ENCODE peak calls at places on chromosome 3, in four cellular contexts. R is colonic mucosa, U is PC-3, J is psoas muscle. A is an unnamed sample. For H3K4me1, the result is how much of the 10 kb centered on the place peaks cover.

GRCh38 chr3:190807719-190808375 is 54.6 kb downstream of the GMNC start:
- DNase-seq in J (peak), R (no peak), U (no peak), A (no peak)

GRCh38 chr3:134394380-134394779 is 20.1 kb upstream of the AMOTL2 start:
- DNase-seq in U (no peak), J (peak), R (no peak), A (no peak)

GRCh38 chr3:101519685-101520365 is 6.8 kb upstream of the SENP7 start:
- DNase-seq in J (no peak), U (peak), R (no peak), A (no peak)

GRCh38 chr3:109028753-109029152 is 75.1 kb upstream of the GUCA1C start:
- DNase-seq in R (no peak), U (no peak), J (no peak), A (no peak)

GRCh38 chr3:16311960-16312451 is 47.0 kb downstream of the OXNAD1 start:
- DNase-seq in J (peak), U (no peak), R (no peak), A (peak)

GRCh38 chr3:42703695-42704025 is 1.1 kb upstream of the HHATL start:
- DNase-seq in U (no peak), R (no peak), J (no peak), A (no peak)

GRCh38 chr3:123816673-123817207 is 67.4 kb downstream of the MYLK start:
- DNase-seq in J (no peak), U (no peak), R (no peak), A (peak)

GRCh38 chr3:4744405-4745239 is 234.6 kb upstream of the BHLHE40 start:
- DNase-seq in J (no peak), U (peak), R (no peak), A (no peak)

GRCh38 chr3:41572092-41572491 is 372.8 kb downstream of the CTNNB1 start:
- DNase-seq in U (no peak), J (no peak), R (no peak), A (no peak)

GRCh38 chr3:73718326-73719110 is 93.8 kb upstream of the PDZRN3 start:
- DNase-seq in U (no peak), R (no peak), J (no peak), A (no peak)

GRCh38 chr3:192422998-192423349 is 304.4 kb downstream of the FGF12 start:
- DNase-seq in J (no peak), U (no peak), R (no peak), A (no peak)

GRCh38 chr3:37867144-37867543 is 5.5 kb downstream of the CTDSPL start:
- DNase-seq in J (no peak), U (no peak), R (no peak), A (no peak)

GRCh38 chr3:77254967-77255831 is 215.3 kb downstream of the ROBO2 start:
- DNase-seq in U (peak), J (no peak), R (peak), A (no peak)

GRCh38 chr3:97698691-97699090 is 65.9 kb upstream of the ARL6 start:
- DNase-seq in R (no peak), U (no peak), J (no peak), A (no peak)

GRCh38 chr3:41502461-41502860 is 303.2 kb downstream of the CTNNB1 start:
- DNase-seq in J (no peak), R (no peak), U (no peak), A (no peak)

GRCh38 chr3:112086018-112086854 is at the start of gene C3orf52:
- DNase-seq in U (peak), J (peak), R (peak), A (peak)

GRCh38 chr3:153456831-153457545 is 295.0 kb downstream of the RAP2B start:
- DNase-seq in U (no peak), R (no peak), J (no peak), A (no peak)

GRCh38 chr3:108088697-108089096 is 2.1 kb downstream of the CD47 start:
- DNase-seq in J (no peak), R (no peak), U (peak), A (no peak)

GRCh38 chr3:40042752-40043443 is 233.5 kb downstream of the MYRIP start:
- DNase-seq in J (no peak), U (no peak), R (no peak), A (no peak)

GRCh38 chr3:197374951-197375560 is 76.6 kb upstream of the DLG1 start:
- DNase-seq in R (no peak), J (no peak), U (no peak), A (no peak)

GRCh38 chr3:43499256-43499655 is 122.6 kb downstream of the ANO10 start:
- DNase-seq in J (no peak), U (no peak), R (no peak), A (no peak)

GRCh38 chr3:8525893-8526292 is 24.3 kb downstream of the LMCD1 start:
- DNase-seq in J (no peak), R (no peak), U (no peak), A (no peak)

GRCh38 chr3:72591522-72592421 is 256.5 kb downstream of the SHQ1 start:
- DNase-seq in J (no peak), U (peak), R (peak), A (no peak)

GRCh38 chr3:127688022-127688415 is 15.3 kb downstream of the ABTB1 start:
- DNase-seq in R (no peak), J (no peak), U (no peak), A (no peak)

GRCh38 chr3:30644615-30645014 is 38.2 kb downstream of the TGFBR2 start:
- DNase-seq in R (peak), J (peak), U (peak), A (no peak)

GRCh38 chr3:42340466-42340865 is 69.9 kb downstream of the LYZL4 start:
- DNase-seq in J (no peak), R (no peak), U (peak), A (no peak)

GRCh38 chr3:158961497-158961896 is 159.6 kb downstream of the MFSD1 start:
- DNase-seq in U (no peak), R (no peak), J (no peak), A (no peak)

GRCh38 chr3:35772364-35773009 is 133.2 kb downstream of the ARPP21 start:
- DNase-seq in U (peak), R (no peak), J (peak), A (no peak)

GRCh38 chr3:129230311-129231019 is 18.9 kb upstream of the COPG1 start:
- DNase-seq in R (no peak), J (no peak), U (peak), A (no peak)

GRCh38 chr3:129231331-129232119 is 17.9 kb upstream of the COPG1 start:
- DNase-seq in R (no peak), U (peak), J (no peak), A (no peak)

GRCh38 chr3:129226374-129226773 is 23.0 kb upstream of the COPG1 start:
- DNase-seq in R (peak), U (peak), J (peak), A (no peak)

GRCh38 chr3:129224984-129225393 is 24.4 kb upstream of the COPG1 start:
- DNase-seq in J (peak), U (peak), R (peak), A (no peak)

GRCh38 chr3:129228891-129229585 is 20.4 kb upstream of the COPG1 start:
- DNase-seq in R (no peak), U (peak), J (no peak), A (no peak)
- H3K4me1 ChIP-seq in R (under half), U (half or more), J (under half), A (half or more)

DNA sequence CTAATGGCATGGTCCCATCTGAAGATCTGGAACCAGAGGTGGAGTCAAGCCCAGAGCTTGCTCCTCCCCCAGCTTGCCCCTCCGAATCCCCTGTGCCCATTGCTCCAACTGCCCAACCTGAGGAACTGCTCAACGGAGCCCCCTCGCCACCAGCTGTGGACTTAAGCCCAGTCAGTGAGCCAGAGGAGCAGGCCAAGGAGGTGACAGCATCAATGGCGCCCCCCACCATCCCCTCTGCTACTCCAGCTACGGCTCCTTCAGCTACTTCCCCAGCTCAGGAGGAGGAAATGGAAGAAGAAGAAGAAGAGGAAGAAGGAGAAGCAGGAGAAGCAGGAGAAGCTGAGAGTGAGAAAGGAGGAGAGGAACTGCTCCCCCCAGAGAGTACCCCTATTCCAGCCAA is 7.3 kb downstream of the EIF4G1 start:
- DNase-seq in R (no peak), U (no peak), J (no peak), A (no peak)
- H3K4me1 ChIP-seq in R (under half), U (under half), J (half or more), A (half or more)

GRCh38 chr3:151135548-151136337 is 50.3 kb downstream of the MED12L start:
- DNase-seq in R (no peak), J (no peak), U (peak), A (no peak)

GRCh38 chr3:151124476-151124875 is 39.0 kb downstream of the MED12L start:
- DNase-seq in J (no peak), R (no peak), U (peak), A (no peak)

GRCh38 chr3:151130437-151130836 is 45.0 kb downstream of the MED12L start:
- DNase-seq in R (no peak), J (no peak), U (no peak), A (no peak)
- H3K4me1 ChIP-seq in R (under half), J (under half), U (under half), A (under half)

DNA sequence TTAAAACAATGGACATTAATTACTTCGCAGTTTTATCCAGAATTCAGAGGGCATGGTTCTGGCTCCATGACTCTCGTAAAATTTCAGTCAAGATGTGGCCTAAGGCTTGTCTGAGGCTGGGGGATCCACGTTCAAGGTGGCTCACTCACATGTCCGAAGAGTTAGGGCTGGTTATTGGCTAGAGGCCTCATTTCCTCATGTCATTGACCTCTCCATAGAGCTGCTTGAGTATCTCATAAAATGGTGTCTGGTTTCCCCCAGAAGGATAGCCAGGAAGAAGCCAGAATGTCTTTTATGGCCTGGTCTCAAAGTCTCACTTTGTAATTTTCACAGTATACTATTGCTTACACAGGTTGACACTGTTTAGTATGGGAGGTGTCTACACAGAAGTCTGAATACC is 67.3 kb upstream of the DCBLD2 start:
- DNase-seq in J (no peak), U (no peak), R (no peak), A (no peak)
- H3K4me1 ChIP-seq in J (under half), U (half or more), R (under half), A (under half)

GRCh38 chr3:10260211-10260701 is 12.0 kb downstream of the TATDN2 start:
- DNase-seq in U (no peak), R (no peak), J (no peak), A (no peak)

GRCh38 chr3:10259798-10260197 is 11.5 kb downstream of the TATDN2 start:
- DNase-seq in R (no peak), J (no peak), U (no peak), A (no peak)

GRCh38 chr3:10263549-10264363 is 15.5 kb downstream of the TATDN2 start:
- DNase-seq in U (peak), R (no peak), J (no peak), A (no peak)

GRCh38 chr3:10259036-10259435 is 10.8 kb downstream of the TATDN2 start:
- DNase-seq in U (no peak), J (no peak), R (no peak), A (no peak)

GRCh38 chr3:10262027-10262426 is 13.8 kb downstream of the TATDN2 start:
- DNase-seq in J (no peak), R (no peak), U (no peak), A (no peak)
- H3K4me1 ChIP-seq in J (under half), R (under half), U (under half), A (under half)

GRCh38 chr3:174219738-174220137 is 639.4 kb upstream of the NAALADL2 start:
- DNase-seq in R (no peak), U (no peak), J (no peak), A (no peak)

GRCh38 chr3:174216948-174217718 is 642.0 kb upstream of the NAALADL2 start:
- DNase-seq in R (no peak), J (no peak), U (no peak), A (no peak)

GRCh38 chr3:174216019-174216418 is 643.1 kb upstream of the NAALADL2 start:
- DNase-seq in R (no peak), U (no peak), J (no peak), A (no peak)

GRCh38 chr3:174218011-174218410 is 641.1 kb upstream of the NAALADL2 start:
- DNase-seq in J (no peak), R (no peak), U (peak), A (no peak)

DNA sequence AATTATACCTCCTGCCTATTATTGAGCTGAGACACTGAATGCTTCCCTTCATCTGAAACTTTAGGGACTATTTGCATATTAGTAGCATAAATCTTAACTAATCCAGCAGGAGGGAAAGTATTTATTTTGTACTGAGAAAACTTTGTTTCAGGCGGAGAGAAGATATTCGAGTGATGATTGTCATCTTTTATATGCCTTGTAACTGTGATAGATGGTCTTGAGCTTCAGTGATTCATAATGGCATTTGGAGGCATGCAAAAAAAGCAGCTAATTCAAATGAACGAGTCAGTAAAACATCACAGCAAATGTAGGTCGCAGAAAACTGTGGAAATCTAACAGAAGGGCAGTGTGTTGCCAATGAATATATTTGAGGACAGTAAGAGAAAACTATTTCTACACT is 643.7 kb upstream of the NAALADL2 start:
- DNase-seq in J (no peak), U (peak), R (no peak), A (no peak)
- H3K4me1 ChIP-seq in J (under half), U (under half), R (under half), A (under half)

DNA sequence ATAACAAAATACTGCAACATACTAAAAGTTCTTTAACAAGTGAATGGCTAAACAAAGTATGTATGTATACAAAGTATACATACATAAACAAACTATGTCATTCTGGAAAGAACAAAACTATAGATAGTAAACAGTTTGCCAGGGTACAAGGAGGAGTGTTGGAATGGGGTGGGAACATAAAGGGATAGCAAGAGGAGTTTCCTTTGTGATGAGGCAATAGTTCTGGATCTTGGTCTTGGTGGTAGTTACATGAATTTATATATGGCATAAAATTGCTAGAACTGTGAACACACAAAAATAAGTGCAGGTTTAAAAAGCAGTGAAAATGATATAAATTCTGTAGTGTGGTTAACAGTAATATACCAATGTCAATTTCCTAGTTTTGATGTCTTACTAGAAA is 22.0 kb downstream of the ZNF148 start:
- DNase-seq in R (no peak), J (no peak), U (no peak), A (no peak)
- H3K4me1 ChIP-seq in R (under half), J (half or more), U (under half), A (half or more)

GRCh38 chr3:143810866-143811265 is 37.4 kb downstream of the SLC9A9 start:
- DNase-seq in J (no peak), U (no peak), R (no peak), A (peak)
- H3K4me1 ChIP-seq in J (under half), U (under half), R (under half), A (half or more)

GRCh38 chr3:188049890-188050530 is 103.9 kb upstream of the LPP start:
- DNase-seq in U (no peak), J (no peak), R (no peak), A (no peak)

GRCh38 chr3:188053710-188054379 is 100.1 kb upstream of the LPP start:
- DNase-seq in U (no peak), J (no peak), R (no peak), A (no peak)

GRCh38 chr3:188052229-188052965 is 101.6 kb upstream of the LPP start:
- DNase-seq in R (peak), J (peak), U (no peak), A (peak)

GRCh38 chr3:188052966-188053340 is 101.0 kb upstream of the LPP start:
- DNase-seq in J (no peak), U (no peak), R (no peak), A (no peak)

GRCh38 chr3:188051801-188052228 is 102.1 kb upstream of the LPP start:
- DNase-seq in R (peak), U (no peak), J (peak), A (no peak)
- H3K4me1 ChIP-seq in R (under half), U (under half), J (under half), A (half or more)

DNA sequence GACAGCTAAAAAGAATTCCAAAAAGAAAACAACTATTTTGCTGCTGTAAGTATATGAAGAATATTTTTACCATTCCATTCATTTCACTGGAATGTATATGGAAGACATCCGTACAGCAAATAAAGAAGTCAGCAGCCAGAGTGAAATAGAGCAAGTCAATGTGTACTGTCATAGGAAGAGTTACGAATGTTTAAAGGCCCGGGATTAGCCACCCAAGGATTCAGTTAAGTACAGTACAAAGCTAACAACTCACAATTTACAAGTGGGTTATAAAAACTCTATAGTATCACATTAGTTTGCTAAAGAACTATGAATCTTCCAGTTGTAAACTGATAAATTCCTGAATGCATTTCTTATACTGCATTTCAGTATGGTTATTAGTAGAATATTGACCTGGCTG is 14.4 kb upstream of the XXYLT1 start:
- DNase-seq in J (no peak), U (peak), R (no peak), A (no peak)
- H3K4me1 ChIP-seq in J (under half), U (under half), R (under half), A (under half)